ENCODE peak calls at places on chromosomes 12 and 14, in ten cellular contexts. A is colonic mucosa, W is neural progenitor cell, O is upper lobe of right lung, J is body of pancreas, S is dorsolateral prefrontal cortex, C is WTC11, M is heart left ventricle, H is testis, P is mucosa of descending colon. Z is an unnamed sample.

GRCh38 chr12:49854976-49855375 is 12.1 kb upstream of the BCDIN3D start:
- DNase-seq in M (no peak), O (no peak), S (no peak), W (no peak), H (no peak), J (no peak), A (no peak), P (no peak), C (no peak), Z (peak)

GRCh38 chr14:34237098-34237497 is 224.9 kb downstream of the SPTSSA start:
- DNase-seq in J (no peak), W (no peak), S (no peak), M (no peak), A (no peak), H (no peak), O (no peak), P (no peak), C (no peak), Z (no peak)

GRCh38 chr12:132638541-132639408 is 20.2 kb downstream of the P2RX2 start:
- DNase-seq in H (peak), M (no peak), W (peak), C (peak), S (no peak), P (no peak), A (no peak), J (peak), O (no peak), Z (peak)

GRCh38 chr12:32768518-32768917 is 12.8 kb upstream of the YARS2 start:
- DNase-seq in S (no peak), A (no peak), J (no peak), P (no peak), M (no peak), H (no peak), O (no peak), W (no peak), C (no peak), Z (no peak)

GRCh38 chr14:88505621-88506020 is 49.2 kb downstream of the PTPN21 start:
- DNase-seq in C (no peak), H (no peak), M (no peak), S (no peak), P (no peak), A (no peak), W (no peak), O (no peak), J (no peak), Z (no peak)

GRCh38 chr14:31070431-31070830 is 44.3 kb upstream of the STRN3 start:
- DNase-seq in H (no peak), W (no peak), A (no peak), S (no peak), J (no peak), C (no peak), M (no peak), P (no peak), O (no peak), Z (no peak)

GRCh38 chr12:112496493-112496892 is 77.7 kb downstream of the PTPN11 start:
- DNase-seq in P (no peak), S (no peak), J (no peak), O (no peak), C (no peak), W (no peak), A (no peak), M (no peak), H (no peak), Z (no peak)

GRCh38 chr14:87230726-87231125 is 762.3 kb downstream of the GALC start:
- DNase-seq in M (no peak), W (no peak), P (no peak), C (no peak), J (no peak), H (no peak), A (no peak), O (no peak), S (no peak), Z (no peak)

GRCh38 chr12:62256408-62257079 is 3.7 kb upstream of the USP15 start:
- DNase-seq in H (peak), A (no peak), O (no peak), J (peak), M (no peak), P (no peak), S (no peak), C (no peak), W (no peak), Z (no peak)

DNA sequence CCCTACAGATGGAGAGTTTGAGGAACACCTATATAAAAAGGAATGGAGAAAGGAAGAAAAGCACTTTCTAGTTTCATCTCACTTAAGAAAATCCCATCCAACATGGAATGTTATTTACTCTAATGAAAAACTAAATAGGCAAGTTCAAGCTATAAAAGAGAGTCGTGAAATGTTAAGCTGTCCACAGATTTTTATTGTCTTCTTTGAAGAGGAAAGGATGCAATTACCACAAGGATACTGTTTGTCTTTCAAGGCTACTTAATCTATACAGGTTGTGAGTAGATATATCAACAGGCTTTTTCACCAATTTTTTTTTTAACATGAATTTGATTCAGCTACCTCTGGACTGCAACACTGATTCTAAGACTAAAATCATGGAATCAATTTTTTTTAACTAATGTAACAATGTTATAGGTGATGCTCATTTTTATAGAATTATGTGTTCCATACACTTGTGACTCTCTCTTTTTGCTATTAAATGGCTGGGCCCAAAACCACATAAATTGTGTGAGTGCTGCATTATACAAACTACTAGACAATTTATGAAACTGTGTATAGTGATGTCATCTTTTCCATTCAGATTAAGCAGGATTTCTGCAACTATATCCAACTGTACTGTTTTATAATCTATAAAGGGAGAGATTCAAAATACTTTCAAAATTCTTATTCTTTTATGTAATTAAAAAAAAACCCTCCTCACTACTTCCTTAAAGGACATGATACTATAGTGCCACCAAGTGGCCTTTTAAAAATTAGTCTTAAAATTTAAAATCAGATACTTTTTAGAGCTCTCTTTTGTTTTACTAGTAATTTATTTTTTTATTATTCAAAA is 26.7 kb upstream of the BMAL2 start:
- DNase-seq in H (no peak), J (no peak), C (no peak), O (no peak), M (no peak), W (peak), A (no peak), S (no peak), P (no peak), Z (no peak)
- TF ChIP-seq CTCF in H (no peak), J (peak), C (no peak), O (peak), M (peak), W (peak), A (peak), S (peak), P (peak), Z (peak)

GRCh38 chr14:80784824-80785223 is 156.7 kb downstream of the CEP128 start:
- DNase-seq in A (no peak), J (no peak), M (no peak), S (no peak), W (no peak), P (no peak), C (no peak), H (peak), O (no peak), Z (no peak)
- TF ChIP-seq CTCF in A (no peak), J (no peak), M (no peak), S (peak), W (no peak), P (no peak), C (no peak), H (no peak), O (no peak), Z (no peak)

DNA sequence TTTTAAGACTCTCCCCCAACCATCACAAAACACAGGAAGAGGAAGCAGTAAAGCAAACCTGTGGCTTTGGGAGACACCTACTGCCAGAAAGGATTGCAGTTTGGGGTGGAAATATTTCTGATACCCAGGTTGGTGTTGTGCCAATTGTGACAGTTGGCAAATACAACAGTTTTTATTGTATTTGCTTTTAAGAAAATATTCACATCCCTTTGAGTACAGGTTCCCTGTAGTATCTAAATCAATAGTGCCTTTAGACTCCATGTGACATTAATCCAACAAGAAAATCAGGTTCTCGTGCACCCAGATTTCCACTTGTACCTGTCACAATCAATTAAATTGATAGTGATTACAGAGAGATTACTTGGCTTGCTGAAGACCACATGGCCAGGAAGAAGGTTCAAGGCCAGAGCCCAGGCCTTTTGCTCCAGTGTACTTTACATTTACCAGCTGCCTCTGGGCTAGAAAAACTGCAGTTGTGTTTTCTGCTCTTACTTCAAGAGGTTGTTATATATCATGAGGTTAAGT is 361.2 kb downstream of the ATP23 start:
- DNase-seq in S (no peak), H (peak), P (peak), A (peak), J (peak), C (no peak), W (no peak), M (no peak), O (no peak), Z (peak)
- TF ChIP-seq CTCF in S (no peak), H (no peak), P (no peak), A (no peak), J (no peak), C (no peak), W (peak), M (no peak), O (no peak), Z (no peak)

DNA sequence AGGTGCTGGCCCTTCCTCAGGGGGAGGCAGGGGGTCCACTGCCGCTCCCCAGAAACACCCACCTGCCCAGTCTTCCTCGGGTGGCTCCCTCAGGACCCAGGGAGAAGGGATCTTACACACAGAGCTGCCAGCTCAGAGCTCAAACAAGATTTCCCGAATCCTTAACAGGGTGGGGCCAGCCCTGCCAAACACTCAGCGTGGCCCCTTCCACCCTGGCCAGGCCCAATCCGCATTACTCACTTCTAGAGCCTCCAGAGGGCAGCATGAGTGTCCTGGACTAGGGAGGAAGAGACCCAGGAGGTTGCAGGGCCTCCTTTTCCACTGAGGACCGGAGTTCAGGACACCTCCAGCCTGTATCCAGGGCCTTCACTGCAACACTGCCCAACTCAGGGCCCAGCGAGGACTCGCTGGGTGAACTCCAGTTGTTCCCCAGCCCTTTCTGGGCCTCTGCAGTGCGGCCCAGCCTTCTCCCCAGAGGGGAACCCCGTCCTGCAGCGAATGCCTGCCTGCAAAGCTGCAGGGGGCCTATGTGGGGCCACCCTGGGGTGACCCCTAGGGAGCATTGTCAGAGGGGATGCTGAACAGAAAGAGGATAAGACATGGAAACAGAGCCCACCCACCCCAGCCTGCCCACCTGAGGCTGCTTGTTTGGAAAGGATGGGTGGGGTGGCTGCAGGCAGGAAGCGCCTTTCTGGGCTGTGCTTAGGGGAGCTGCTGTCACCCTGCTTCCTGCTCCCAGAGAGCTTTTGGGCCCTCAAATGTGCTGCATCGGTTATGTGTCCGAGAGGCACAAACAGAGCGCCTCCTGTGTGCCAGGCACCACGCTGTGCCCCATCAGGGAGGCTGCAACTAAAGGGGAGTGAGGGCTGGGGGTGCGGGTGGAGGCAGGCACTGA is 43.8 kb downstream of the CCNK start:
- DNase-seq in M (peak), W (peak), J (no peak), S (no peak), A (peak), H (no peak), C (no peak), O (no peak), P (peak), Z (peak)
- TF ChIP-seq CTCF in M (peak), W (peak), J (no peak), S (no peak), A (no peak), H (no peak), C (no peak), O (peak), P (no peak), Z (no peak)

GRCh38 chr14:35337074-35337556 is 44.9 kb downstream of the PSMA6 start:
- DNase-seq in M (no peak), C (no peak), S (no peak), H (no peak), W (no peak), P (no peak), O (no peak), J (no peak), A (peak), Z (no peak)
- TF ChIP-seq CTCF in M (no peak), C (no peak), S (no peak), H (no peak), W (no peak), P (no peak), O (peak), J (no peak), A (no peak), Z (no peak)

GRCh38 chr12:108060054-108060453 is 69.0 kb upstream of the WSCD2 start:
- DNase-seq in S (no peak), C (no peak), H (no peak), W (no peak), A (no peak), P (no peak), O (no peak), M (no peak), J (no peak), Z (no peak)

GRCh38 chr12:108065061-108065460 is 64.0 kb upstream of the WSCD2 start:
- DNase-seq in P (no peak), M (no peak), S (no peak), C (no peak), W (no peak), A (no peak), H (no peak), J (no peak), O (no peak), Z (no peak)

GRCh38 chr12:108066583-108067234 is 62.4 kb upstream of the WSCD2 start:
- DNase-seq in H (no peak), A (no peak), J (no peak), O (no peak), P (no peak), C (no peak), M (no peak), W (no peak), S (no peak), Z (no peak)

GRCh38 chr12:108060910-108061309 is 68.2 kb upstream of the WSCD2 start:
- DNase-seq in H (no peak), C (no peak), P (no peak), J (no peak), W (no peak), M (no peak), O (no peak), S (no peak), A (no peak), Z (no peak)

DNA sequence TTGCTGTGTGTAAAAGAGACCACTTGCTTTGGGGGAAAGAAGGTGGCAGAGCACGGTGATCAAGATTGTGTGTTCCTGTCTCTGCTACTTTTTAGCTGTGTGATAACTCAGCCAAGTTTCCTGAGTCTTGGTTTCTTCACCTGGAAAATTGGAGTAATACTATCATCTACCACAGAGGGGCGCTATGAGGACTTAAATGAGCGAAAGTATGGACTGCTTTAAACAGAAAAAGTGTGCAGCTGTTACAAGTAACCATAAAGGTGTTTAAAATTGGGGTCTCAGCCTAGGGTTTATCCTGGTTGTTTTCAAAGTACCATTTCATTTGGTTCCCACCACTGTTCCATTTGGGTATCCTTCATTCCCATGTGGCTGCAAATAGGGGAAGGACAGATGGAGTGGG is 65.9 kb upstream of the WSCD2 start:
- DNase-seq in P (no peak), O (no peak), W (peak), M (no peak), A (no peak), J (no peak), C (no peak), S (no peak), H (no peak), Z (no peak)
- TF ChIP-seq CTCF in P (no peak), O (peak), W (peak), M (peak), A (no peak), J (no peak), C (peak), S (peak), H (no peak), Z (peak)

GRCh38 chr12:11580125-11580751 is 69.2 kb upstream of the ETV6 start:
- DNase-seq in S (no peak), A (peak), H (peak), P (no peak), O (peak), C (no peak), J (peak), M (no peak), W (no peak), Z (peak)
- TF ChIP-seq CTCF in S (no peak), A (no peak), H (no peak), P (no peak), O (no peak), C (no peak), J (no peak), M (no peak), W (no peak), Z (no peak)

Z was measured in Calu3.